ENCODE peak calls at places on chromosomes 16 and 17, in seven cellular contexts. One of them, this sample, is unnamed.

GRCh38 chr17:7361906-7362305 is 7.0 kb downstream of the TMEM95 start:
- DNase-seq in foreskin fibroblast: no peak
- DNase-seq in AG10803: no peak
- DNase-seq in choroid plexus epithelial cell: no peak
- DNase-seq in breast epithelium: no peak
- DNase-seq in CD4-positive, alpha-beta T cell: no peak
- DNase-seq in neural crest cell: no peak
- DNase-seq in this sample: no peak

GRCh38 chr17:57570740-57571344 is 174.3 kb downstream of the CCDC182 start:
- DNase-seq in foreskin fibroblast: no peak
- DNase-seq in AG10803: no peak
- DNase-seq in choroid plexus epithelial cell: no peak
- DNase-seq in breast epithelium: no peak
- DNase-seq in CD4-positive, alpha-beta T cell: no peak
- DNase-seq in neural crest cell: no peak
- DNase-seq in this sample: no peak

GRCh38 chr17:74863420-74864296 is 4.0 kb upstream of the GRIN2C start:
- DNase-seq in foreskin fibroblast: no peak
- DNase-seq in AG10803: no peak
- DNase-seq in choroid plexus epithelial cell: no peak
- DNase-seq in breast epithelium: no peak
- DNase-seq in CD4-positive, alpha-beta T cell: no peak
- DNase-seq in neural crest cell: no peak
- DNase-seq in this sample: no peak

GRCh38 chr16:67241008-67241900 is 6.0 kb downstream of the FHOD1 start:
- DNase-seq in foreskin fibroblast: peak
- DNase-seq in AG10803: peak
- DNase-seq in choroid plexus epithelial cell: peak
- DNase-seq in breast epithelium: peak
- DNase-seq in CD4-positive, alpha-beta T cell: no peak
- DNase-seq in neural crest cell: no peak
- DNase-seq in this sample: no peak

GRCh38 chr17:76871668-76872067 is 3.5 kb downstream of the MGAT5B start:
- DNase-seq in foreskin fibroblast: no peak
- DNase-seq in AG10803: no peak
- DNase-seq in choroid plexus epithelial cell: no peak
- DNase-seq in breast epithelium: no peak
- DNase-seq in CD4-positive, alpha-beta T cell: no peak
- DNase-seq in neural crest cell: no peak
- DNase-seq in this sample: no peak

GRCh38 chr17:7018331-7018964 is 4.4 kb upstream of the BCL6B start:
- DNase-seq in foreskin fibroblast: no peak
- DNase-seq in AG10803: peak
- DNase-seq in choroid plexus epithelial cell: no peak
- DNase-seq in breast epithelium: no peak
- DNase-seq in CD4-positive, alpha-beta T cell: no peak
- DNase-seq in neural crest cell: no peak
- DNase-seq in this sample: no peak

GRCh38 chr17:15414502-15415348 is 52.7 kb downstream of the CDRT4 start:
- DNase-seq in foreskin fibroblast: no peak
- DNase-seq in AG10803: no peak
- DNase-seq in choroid plexus epithelial cell: no peak
- DNase-seq in breast epithelium: no peak
- DNase-seq in CD4-positive, alpha-beta T cell: no peak
- DNase-seq in neural crest cell: no peak
- DNase-seq in this sample: no peak

GRCh38 chr17:58083491-58084316 is 485 bp downstream of the DYNLL2 start:
- DNase-seq in foreskin fibroblast: peak
- DNase-seq in AG10803: peak
- DNase-seq in choroid plexus epithelial cell: peak
- DNase-seq in breast epithelium: no peak
- DNase-seq in CD4-positive, alpha-beta T cell: peak
- DNase-seq in neural crest cell: no peak
- DNase-seq in this sample: no peak

GRCh38 chr17:4341616-4341977 is 24.9 kb downstream of the UBE2G1 start:
- DNase-seq in foreskin fibroblast: no peak
- DNase-seq in AG10803: no peak
- DNase-seq in choroid plexus epithelial cell: no peak
- DNase-seq in breast epithelium: no peak
- DNase-seq in CD4-positive, alpha-beta T cell: no peak
- DNase-seq in neural crest cell: no peak
- DNase-seq in this sample: no peak
- TF ChIP-seq CTCF in foreskin fibroblast: no peak
- TF ChIP-seq CTCF in AG10803: no peak
- TF ChIP-seq CTCF in choroid plexus epithelial cell: no peak
- TF ChIP-seq CTCF in breast epithelium: no peak
- TF ChIP-seq CTCF in CD4-positive, alpha-beta T cell: no peak
- TF ChIP-seq CTCF in neural crest cell: no peak
- TF ChIP-seq CTCF in this sample: no peak

DNA sequence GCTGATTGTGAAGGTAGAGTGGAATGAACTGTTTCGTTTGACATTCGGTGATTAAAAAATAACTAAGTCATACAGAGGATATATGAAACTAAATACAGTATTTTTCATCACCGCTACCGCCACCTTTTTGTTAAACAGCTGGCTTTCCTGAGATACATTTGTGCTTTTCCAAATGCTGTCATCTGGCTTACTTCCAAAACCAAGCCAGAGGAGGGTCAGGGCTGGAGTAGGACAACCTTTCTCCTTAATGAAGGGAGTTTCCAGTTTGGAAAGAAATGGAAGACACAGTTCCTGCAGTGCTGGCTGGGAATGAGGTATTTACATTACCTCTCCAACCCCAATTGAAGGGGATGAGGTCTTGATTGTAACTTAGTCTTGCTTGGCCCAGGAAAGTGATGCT is 3.2 kb downstream of the TNRC6C start:
- DNase-seq in foreskin fibroblast: no peak
- DNase-seq in AG10803: no peak
- DNase-seq in choroid plexus epithelial cell: no peak
- DNase-seq in breast epithelium: no peak
- DNase-seq in CD4-positive, alpha-beta T cell: no peak
- DNase-seq in neural crest cell: no peak
- DNase-seq in this sample: no peak
- TF ChIP-seq CTCF in foreskin fibroblast: no peak
- TF ChIP-seq CTCF in AG10803: no peak
- TF ChIP-seq CTCF in choroid plexus epithelial cell: no peak
- TF ChIP-seq CTCF in breast epithelium: no peak
- TF ChIP-seq CTCF in CD4-positive, alpha-beta T cell: no peak
- TF ChIP-seq CTCF in neural crest cell: no peak
- TF ChIP-seq CTCF in this sample: no peak

DNA sequence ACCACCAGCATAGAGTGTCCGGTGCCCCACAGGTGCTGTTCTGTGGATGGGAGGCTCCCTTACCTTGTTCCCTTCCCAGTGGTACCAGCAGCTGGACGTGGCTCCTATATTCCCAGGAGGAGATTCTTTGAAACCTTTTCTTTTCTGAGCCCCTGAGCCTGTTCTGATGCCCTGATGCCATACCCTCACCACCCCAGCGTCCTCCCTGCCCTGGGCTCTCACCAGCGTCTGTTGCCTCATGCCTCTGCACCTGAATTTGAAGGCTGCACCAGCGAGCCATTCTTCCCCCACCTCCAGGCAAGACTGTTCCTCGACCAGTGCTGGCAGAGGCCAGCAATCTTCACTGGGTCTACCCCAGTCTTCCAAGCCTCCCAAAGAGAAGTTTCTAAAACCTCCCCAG is 505 bp downstream of the SOST start:
- DNase-seq in foreskin fibroblast: no peak
- DNase-seq in AG10803: no peak
- DNase-seq in choroid plexus epithelial cell: no peak
- DNase-seq in breast epithelium: no peak
- DNase-seq in CD4-positive, alpha-beta T cell: no peak
- DNase-seq in neural crest cell: no peak
- DNase-seq in this sample: no peak
- TF ChIP-seq CTCF in foreskin fibroblast: no peak
- TF ChIP-seq CTCF in AG10803: no peak
- TF ChIP-seq CTCF in choroid plexus epithelial cell: no peak
- TF ChIP-seq CTCF in breast epithelium: no peak
- TF ChIP-seq CTCF in CD4-positive, alpha-beta T cell: no peak
- TF ChIP-seq CTCF in neural crest cell: no peak
- TF ChIP-seq CTCF in this sample: no peak

GRCh38 chr16:35200662-35201061 is 1741.2 kb downstream of the TP53TG3F start:
- DNase-seq in foreskin fibroblast: no peak
- DNase-seq in AG10803: no peak
- DNase-seq in choroid plexus epithelial cell: no peak
- DNase-seq in breast epithelium: no peak
- DNase-seq in CD4-positive, alpha-beta T cell: no peak
- DNase-seq in neural crest cell: no peak
- DNase-seq in this sample: no peak
- TF ChIP-seq CTCF in foreskin fibroblast: no peak
- TF ChIP-seq CTCF in AG10803: no peak
- TF ChIP-seq CTCF in choroid plexus epithelial cell: no peak
- TF ChIP-seq CTCF in breast epithelium: no peak
- TF ChIP-seq CTCF in CD4-positive, alpha-beta T cell: no peak
- TF ChIP-seq CTCF in neural crest cell: no peak
- TF ChIP-seq CTCF in this sample: no peak

GRCh38 chr17:50541916-50542688 is 4.9 kb upstream of the SPATA20 start:
- DNase-seq in foreskin fibroblast: peak
- DNase-seq in AG10803: peak
- DNase-seq in choroid plexus epithelial cell: peak
- DNase-seq in breast epithelium: peak
- DNase-seq in CD4-positive, alpha-beta T cell: peak
- DNase-seq in neural crest cell: peak
- DNase-seq in this sample: peak
- TF ChIP-seq CTCF in foreskin fibroblast: peak
- TF ChIP-seq CTCF in AG10803: peak
- TF ChIP-seq CTCF in choroid plexus epithelial cell: no peak
- TF ChIP-seq CTCF in breast epithelium: no peak
- TF ChIP-seq CTCF in CD4-positive, alpha-beta T cell: peak
- TF ChIP-seq CTCF in neural crest cell: no peak
- TF ChIP-seq CTCF in this sample: no peak

GRCh38 chr17:81429813-81430510 is 34.7 kb downstream of the BAHCC1 start:
- DNase-seq in foreskin fibroblast: no peak
- DNase-seq in AG10803: peak
- DNase-seq in choroid plexus epithelial cell: peak
- DNase-seq in breast epithelium: no peak
- DNase-seq in CD4-positive, alpha-beta T cell: no peak
- DNase-seq in neural crest cell: peak
- DNase-seq in this sample: no peak
- TF ChIP-seq CTCF in foreskin fibroblast: no peak
- TF ChIP-seq CTCF in AG10803: peak
- TF ChIP-seq CTCF in choroid plexus epithelial cell: peak
- TF ChIP-seq CTCF in breast epithelium: no peak
- TF ChIP-seq CTCF in CD4-positive, alpha-beta T cell: no peak
- TF ChIP-seq CTCF in neural crest cell: no peak
- TF ChIP-seq CTCF in this sample: no peak